ENCODE peak calls at places on chromosomes 2 and 18, in eight cellular contexts. J is WTC11, V is fibroblast of mammary gland, R is bronchial epithelial cell, T is mucosa of descending colon, D is Calu3, B is AG10803, H is fibroblast of the aortic adventitia. U is an unnamed sample.

GRCh38 chr2:36613801-36614200 is 15.8 kb upstream of the FEZ2 start:
- DNase-seq in V (no peak), D (no peak), B (peak), T (no peak), R (no peak), H (no peak), J (no peak), U (peak)

GRCh38 chr18:21742323-21742687 is 1.7 kb downstream of the MIB1 start:
- DNase-seq in T (no peak), R (peak), B (no peak), J (no peak), H (no peak), V (peak), D (no peak), U (no peak)

GRCh38 chr2:151632993-151633592 is 101.2 kb downstream of the NEB start:
- DNase-seq in B (peak), J (no peak), R (peak), H (peak), T (no peak), V (peak), D (no peak), U (no peak)

GRCh38 chr18:25875574-25875973 is 214.8 kb downstream of the SS18 start:
- DNase-seq in B (no peak), J (no peak), D (no peak), H (no peak), V (peak), R (no peak), T (no peak), U (no peak)

GRCh38 chr2:238152811-238153688 is 5.7 kb upstream of the ERFE start:
- DNase-seq in H (no peak), R (no peak), D (no peak), V (no peak), T (no peak), B (no peak), J (peak), U (no peak)

GRCh38 chr2:130831356-130831755 is 5.4 kb upstream of the ARHGEF4 start:
- DNase-seq in B (no peak), D (no peak), T (no peak), J (no peak), H (no peak), V (no peak), R (no peak), U (no peak)

GRCh38 chr18:23380001-23380550 is 73.0 kb upstream of the RIOK3 start:
- DNase-seq in V (no peak), H (peak), R (peak), T (no peak), B (peak), D (peak), J (no peak), U (no peak)

GRCh38 chr2:121340926-121341325 is 55.9 kb upstream of the TFCP2L1 start:
- DNase-seq in H (no peak), V (no peak), J (no peak), T (no peak), B (no peak), D (no peak), R (no peak), U (no peak)

GRCh38 chr2:121355488-121355887 is 70.5 kb upstream of the TFCP2L1 start:
- DNase-seq in T (peak), R (no peak), D (peak), J (no peak), H (peak), V (no peak), B (no peak), U (no peak)

GRCh38 chr2:60717691-60718090 is 38.4 kb upstream of the PAPOLG start:
- DNase-seq in B (no peak), V (no peak), D (no peak), T (no peak), J (no peak), H (no peak), R (peak), U (no peak)

GRCh38 chr2:98020992-98021713 is 25.4 kb upstream of the TMEM131 start:
- DNase-seq in V (no peak), R (no peak), T (peak), H (no peak), B (no peak), J (no peak), D (no peak), U (no peak)

GRCh38 chr2:226184940-226185575 is 614.6 kb downstream of the IRS1 start:
- DNase-seq in B (peak), T (no peak), J (peak), R (peak), V (peak), D (peak), H (peak), U (peak)

GRCh38 chr18:79911009-79911870 is 40.2 kb downstream of the SLC66A2 start:
- DNase-seq in D (no peak), H (no peak), V (no peak), J (no peak), T (no peak), B (no peak), R (no peak), U (no peak)

GRCh38 chr18:37717656-37718055 is 152.1 kb upstream of the CELF4 start:
- DNase-seq in R (no peak), V (no peak), H (no peak), T (no peak), J (no peak), D (no peak), B (no peak), U (no peak)
- TF ChIP-seq CTCF in R (no peak), V (no peak), H (no peak), T (no peak), J (no peak), D (no peak), B (no peak), U (no peak)

GRCh38 chr2:52034706-52035105 is 1002.8 kb upstream of the NRXN1 start:
- DNase-seq in B (no peak), R (no peak), D (no peak), T (no peak), V (peak), H (peak), J (no peak), U (no peak)
- TF ChIP-seq CTCF in B (no peak), R (no peak), D (no peak), T (no peak), V (no peak), H (peak), J (no peak), U (peak)

GRCh38 chr2:47510745-47511144 is 107.8 kb downstream of the MSH2 start:
- DNase-seq in D (no peak), H (no peak), V (no peak), R (no peak), T (no peak), J (no peak), B (no peak), U (peak)
- TF ChIP-seq CTCF in D (no peak), H (no peak), V (peak), R (no peak), T (no peak), J (no peak), B (peak), U (peak)

DNA sequence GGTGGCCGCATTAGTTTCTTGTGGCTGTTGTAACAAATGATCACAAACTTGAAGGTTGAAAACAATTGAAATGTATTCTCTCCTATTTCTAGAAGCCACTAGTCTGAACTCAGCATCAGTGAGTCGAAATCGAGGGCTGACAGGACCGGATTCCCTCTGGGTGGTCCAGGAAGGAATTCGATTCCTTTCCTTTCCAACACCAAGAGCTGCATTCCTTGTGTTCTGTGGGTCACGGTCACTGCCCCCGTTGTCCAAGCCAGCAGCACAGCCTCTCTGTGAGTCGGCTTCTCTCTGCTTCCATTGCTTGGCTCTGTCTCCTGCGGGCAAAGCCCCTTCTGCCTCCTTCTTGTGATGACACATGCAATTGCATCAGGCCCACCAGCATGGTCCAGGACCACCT is 67.3 kb downstream of the SMIM21 start:
- DNase-seq in T (no peak), R (no peak), D (no peak), J (peak), V (no peak), B (no peak), H (no peak), U (no peak)
- TF ChIP-seq CTCF in T (no peak), R (no peak), D (no peak), J (no peak), V (no peak), B (no peak), H (no peak), U (no peak)

DNA sequence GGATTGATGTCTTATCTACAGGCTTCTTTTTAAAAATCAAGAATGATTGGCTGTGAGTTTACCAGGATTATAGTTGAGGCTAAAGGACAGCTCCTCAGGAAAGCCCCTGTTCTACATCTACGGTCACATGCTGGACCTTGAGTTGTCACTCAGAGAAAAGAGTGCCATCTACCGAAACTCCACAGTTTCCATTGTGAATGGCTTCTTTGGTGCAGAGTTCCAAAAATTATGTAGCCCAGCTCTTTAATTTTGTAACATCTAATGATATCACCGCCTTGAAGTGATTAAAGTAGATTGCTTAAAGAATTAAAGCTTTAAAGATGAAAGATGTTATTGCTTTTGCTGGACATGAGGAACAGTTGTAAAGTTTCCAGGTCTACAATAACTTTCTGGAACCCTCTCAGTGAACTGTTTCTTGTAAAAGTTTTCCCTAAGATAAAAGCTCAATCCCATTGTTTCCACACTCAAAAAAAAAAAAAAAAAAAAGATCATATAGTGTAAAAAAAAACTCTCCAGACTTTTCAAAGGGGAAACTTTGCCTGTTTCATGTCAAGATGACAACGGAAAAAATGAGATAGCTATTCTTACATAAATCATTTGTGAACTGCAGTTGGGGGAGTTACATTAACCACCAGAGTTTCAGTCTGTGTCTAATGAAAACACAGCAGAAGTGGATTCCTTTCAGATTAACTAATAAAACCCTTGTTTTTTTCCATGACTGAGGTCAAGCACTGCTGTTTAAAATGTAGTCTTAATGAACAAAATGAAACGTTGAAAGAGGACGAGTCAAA is 4.3 kb downstream of the COL3A1 start:
- DNase-seq in D (peak), H (peak), J (no peak), T (no peak), R (peak), B (peak), V (peak), U (peak)
- TF ChIP-seq CTCF in D (no peak), H (peak), J (no peak), T (no peak), R (peak), B (peak), V (peak), U (peak)

GRCh38 chr2:58110765-58111164 is 64.2 kb downstream of the VRK2 start:
- DNase-seq in T (no peak), J (peak), B (no peak), D (no peak), R (no peak), H (no peak), V (no peak), U (no peak)
- TF ChIP-seq CTCF in T (no peak), J (no peak), B (no peak), D (no peak), R (no peak), H (no peak), V (no peak), U (peak)

GRCh38 chr18:54224379-54225014 is at the start of gene MBD2:
- DNase-seq in J (peak), T (peak), D (peak), H (peak), V (peak), R (peak), B (peak), U (peak)
- TF ChIP-seq CTCF in J (no peak), T (no peak), D (no peak), H (no peak), V (peak), R (no peak), B (peak), U (peak)